ENCODE peak calls at places on chromosomes 7 and 10, in eight cellular contexts. R, N, C, W, L, Y, B and I are unnamed samples. For H3K4me1, the result is how much of the 10 kb centered on the place peaks cover.

GRCh38 chr7:42831051-42831952 is 80.6 kb downstream of the C7orf25 start:
- DNase-seq in R (no peak), N (no peak), C (peak), W (no peak), L (peak), Y (peak), B (peak), I (peak)

GRCh38 chr10:12308976-12309375 is 40.4 kb upstream of the CAMK1D start:
- DNase-seq in R (no peak), N (no peak), C (no peak), W (no peak), L (no peak), Y (no peak), B (no peak), I (no peak)

GRCh38 chr10:6018422-6018821 is 41.1 kb upstream of the IL15RA start:
- DNase-seq in R (no peak), N (no peak), C (no peak), W (no peak), L (no peak), Y (no peak), B (no peak), I (no peak)

GRCh38 chr7:78173192-78173591 is 374.6 kb downstream of the PHTF2 start:
- DNase-seq in R (no peak), N (no peak), C (no peak), W (no peak), L (no peak), Y (no peak), B (no peak), I (no peak)

GRCh38 chr10:3887885-3888476 is 103.0 kb upstream of the KLF6 start:
- DNase-seq in R (peak), N (no peak), C (peak), W (peak), L (peak), Y (peak), B (no peak), I (peak)

GRCh38 chr10:126240483-126240882 is 147.8 kb downstream of the ADAM12 start:
- DNase-seq in R (no peak), N (no peak), C (peak), W (no peak), L (no peak), Y (no peak), B (no peak), I (no peak)

GRCh38 chr10:78513330-78513729 is 479.7 kb downstream of the RPS24 start:
- DNase-seq in R (no peak), N (no peak), C (no peak), W (no peak), L (no peak), Y (no peak), B (no peak), I (peak)

GRCh38 chr10:130664526-130664925 is 528.3 kb downstream of the GLRX3 start:
- DNase-seq in R (no peak), N (no peak), C (no peak), W (no peak), L (no peak), Y (no peak), B (no peak), I (no peak)

GRCh38 chr10:62426086-62426485 is 51.9 kb downstream of the ZNF365 start:
- DNase-seq in R (no peak), N (no peak), C (no peak), W (peak), L (no peak), Y (no peak), B (peak), I (peak)

GRCh38 chr7:117210366-117210765 is 112.5 kb downstream of the WNT2 start:
- DNase-seq in R (no peak), N (no peak), C (no peak), W (no peak), L (no peak), Y (no peak), B (no peak), I (no peak)

GRCh38 chr10:79316671-79317431 is 30.4 kb upstream of the PPIF start:
- DNase-seq in R (no peak), N (no peak), C (no peak), W (no peak), L (no peak), Y (no peak), B (no peak), I (no peak)

GRCh38 chr10:114223066-114223465 is 16.0 kb upstream of the VWA2 start:
- DNase-seq in R (no peak), N (no peak), C (no peak), W (no peak), L (no peak), Y (no peak), B (no peak), I (no peak)

GRCh38 chr10:4825868-4826787 is at the start of gene AKR1E2:
- DNase-seq in R (peak), N (peak), C (peak), W (peak), L (peak), Y (peak), B (peak), I (peak)

GRCh38 chr10:70255329-70256299 is 22.4 kb upstream of the PPA1 start:
- DNase-seq in R (peak), N (peak), C (no peak), W (no peak), L (peak), Y (no peak), B (peak), I (peak)

GRCh38 chr7:86667732-86668131 is 24.0 kb downstream of the GRM3 start:
- DNase-seq in R (no peak), N (no peak), C (peak), W (no peak), L (no peak), Y (no peak), B (peak), I (no peak)

GRCh38 chr10:126564297-126564888 is 106.1 kb downstream of the C10orf90 start:
- DNase-seq in R (no peak), N (no peak), C (no peak), W (no peak), L (no peak), Y (no peak), B (no peak), I (no peak)

GRCh38 chr7:101747758-101748345 is 69.6 kb upstream of the CUX1 start:
- DNase-seq in R (no peak), N (no peak), C (peak), W (no peak), L (no peak), Y (no peak), B (no peak), I (no peak)

GRCh38 chr7:82567841-82568240 is 124.3 kb upstream of the CACNA2D1 start:
- DNase-seq in R (no peak), N (no peak), C (no peak), W (no peak), L (no peak), Y (no peak), B (no peak), I (no peak)

GRCh38 chr10:77162697-77163096 is 474.9 kb downstream of the KCNMA1 start:
- DNase-seq in R (no peak), N (no peak), C (no peak), W (no peak), L (no peak), Y (no peak), B (no peak), I (no peak)

GRCh38 chr7:30911133-30911532 is 520 bp upstream of the AQP1 start:
- DNase-seq in R (no peak), N (no peak), C (no peak), W (no peak), L (no peak), Y (peak), B (no peak), I (no peak)

GRCh38 chr7:47552631-47553030 is 29.3 kb downstream of the TNS3 start:
- DNase-seq in R (no peak), N (no peak), C (no peak), W (no peak), L (no peak), Y (no peak), B (no peak), I (no peak)

GRCh38 chr10:82742901-82743300 is 867.9 kb downstream of the NRG3 start:
- DNase-seq in R (no peak), N (no peak), C (peak), W (no peak), L (no peak), Y (no peak), B (no peak), I (no peak)

GRCh38 chr10:25441270-25441669 is 266.5 kb downstream of the GPR158 start:
- DNase-seq in R (no peak), N (no peak), C (no peak), W (no peak), L (no peak), Y (no peak), B (no peak), I (no peak)

GRCh38 chr7:130154501-130155317 is 50.5 kb downstream of the TMEM209 start:
- DNase-seq in R (no peak), N (no peak), C (peak), W (no peak), L (no peak), Y (no peak), B (no peak), I (no peak)

GRCh38 chr10:16828114-16828568 is 10.9 kb upstream of the RSU1 start:
- DNase-seq in R (peak), N (peak), C (peak), W (peak), L (peak), Y (peak), B (peak), I (peak)

GRCh38 chr7:27303021-27303420 is 60.4 kb downstream of the EVX1 start:
- DNase-seq in R (no peak), N (no peak), C (no peak), W (no peak), L (peak), Y (peak), B (no peak), I (no peak)

GRCh38 chr10:77173615-77174461 is 463.8 kb downstream of the KCNMA1 start:
- DNase-seq in R (peak), N (peak), C (peak), W (peak), L (peak), Y (peak), B (peak), I (peak)

GRCh38 chr10:20596911-20597310 is 300.2 kb downstream of the NEBL start:
- DNase-seq in R (no peak), N (no peak), C (peak), W (no peak), L (no peak), Y (no peak), B (no peak), I (no peak)

GRCh38 chr10:125283191-125283590 is 122.8 kb upstream of the CTBP2 start:
- DNase-seq in R (no peak), N (no peak), C (peak), W (no peak), L (no peak), Y (no peak), B (no peak), I (no peak)

GRCh38 chr7:104963991-104964385 is 50.0 kb upstream of the KMT2E start:
- DNase-seq in R (peak), N (no peak), C (no peak), W (no peak), L (no peak), Y (no peak), B (no peak), I (no peak)

GRCh38 chr10:110864662-110865140 is 7.0 kb upstream of the PDCD4 start:
- DNase-seq in R (no peak), N (peak), C (no peak), W (no peak), L (no peak), Y (no peak), B (no peak), I (no peak)

GRCh38 chr10:7123719-7124118 is 287.1 kb downstream of the SFMBT2 start:
- DNase-seq in R (no peak), N (no peak), C (no peak), W (no peak), L (no peak), Y (no peak), B (no peak), I (no peak)

GRCh38 chr7:158774916-158775315 is 54.4 kb downstream of the ESYT2 start:
- DNase-seq in R (no peak), N (no peak), C (no peak), W (no peak), L (no peak), Y (no peak), B (no peak), I (no peak)

GRCh38 chr10:50585921-50586739 is 37.6 kb downstream of the SGMS1 start:
- DNase-seq in R (no peak), N (no peak), C (no peak), W (peak), L (no peak), Y (no peak), B (peak), I (peak)
- H3K4me1 ChIP-seq in R (under half), N (under half), C (under half), W (under half), L (under half), Y (under half), B (under half), I (under half)

GRCh38 chr10:34618611-34619010 is 196.5 kb downstream of the PARD3 start:
- DNase-seq in R (no peak), N (no peak), C (no peak), W (no peak), L (no peak), Y (no peak), B (no peak), I (no peak)
- H3K4me1 ChIP-seq in R (under half), N (under half), C (under half), W (under half), L (under half), Y (under half), B (under half), I (under half)

DNA sequence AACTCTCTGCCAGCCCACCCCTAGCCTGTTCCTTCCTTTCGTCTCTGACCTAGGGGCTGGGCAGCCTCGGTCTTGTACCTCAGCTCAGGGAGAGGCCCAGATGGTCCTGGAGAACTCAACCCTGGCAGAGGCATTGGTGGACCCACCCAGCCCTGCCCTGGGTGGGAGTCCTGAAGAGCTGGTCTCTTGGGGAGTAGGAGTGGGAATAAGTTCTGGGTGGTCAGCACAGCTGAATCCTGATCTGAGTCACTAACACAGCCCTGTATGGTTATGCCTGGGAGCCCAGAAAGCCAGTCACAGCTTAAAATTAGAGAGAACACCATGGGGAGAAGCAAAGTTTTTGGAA is 84.0 kb downstream of the SORBS1 start:
- DNase-seq in R (no peak), N (no peak), C (no peak), W (no peak), L (no peak), Y (no peak), B (no peak), I (no peak)
- H3K4me1 ChIP-seq in R (under half), N (under half), C (under half), W (under half), L (under half), Y (under half), B (under half), I (under half)

DNA sequence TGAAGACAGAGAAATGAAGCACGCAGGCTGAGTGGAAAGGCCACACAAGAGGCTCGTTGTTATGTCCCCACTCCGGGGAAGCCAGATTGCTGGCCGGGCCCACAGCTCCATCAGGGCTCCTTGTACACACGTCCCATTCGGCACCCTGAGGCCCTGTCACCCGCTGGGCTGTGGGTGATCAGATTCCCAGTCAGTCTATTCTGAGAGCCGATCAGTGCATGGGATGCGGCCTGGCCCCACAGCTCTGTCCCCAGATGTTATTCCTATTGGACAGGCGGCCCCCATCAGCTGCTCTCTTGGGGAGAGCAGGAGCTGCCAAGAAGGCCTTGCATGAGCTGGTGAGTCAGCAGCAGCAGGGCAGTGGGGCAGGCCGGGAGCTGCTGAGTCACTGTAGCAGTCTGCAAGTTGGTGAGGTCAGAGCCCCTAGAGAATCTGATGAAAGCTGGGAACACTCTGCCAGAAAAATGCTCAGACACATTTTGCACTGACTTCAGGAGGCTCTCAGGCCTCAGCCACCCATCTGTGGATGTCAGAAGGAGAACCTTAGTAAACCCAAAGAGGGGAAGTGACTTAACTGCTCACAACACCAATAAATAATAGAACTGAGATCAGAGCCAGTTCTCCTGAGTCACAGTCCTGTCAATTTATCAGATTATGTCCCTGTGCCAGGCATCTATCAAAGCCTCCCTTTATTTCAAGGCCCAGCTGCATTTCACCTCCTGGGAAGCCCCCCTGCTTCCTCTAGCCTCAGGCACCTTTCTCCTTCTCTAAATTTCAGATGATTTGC is 9.4 kb upstream of the PSAP start:
- DNase-seq in R (peak), N (no peak), C (peak), W (peak), L (peak), Y (peak), B (peak), I (peak)
- H3K4me1 ChIP-seq in R (under half), N (under half), C (under half), W (half or more), L (under half), Y (under half), B (under half), I (half or more)

DNA sequence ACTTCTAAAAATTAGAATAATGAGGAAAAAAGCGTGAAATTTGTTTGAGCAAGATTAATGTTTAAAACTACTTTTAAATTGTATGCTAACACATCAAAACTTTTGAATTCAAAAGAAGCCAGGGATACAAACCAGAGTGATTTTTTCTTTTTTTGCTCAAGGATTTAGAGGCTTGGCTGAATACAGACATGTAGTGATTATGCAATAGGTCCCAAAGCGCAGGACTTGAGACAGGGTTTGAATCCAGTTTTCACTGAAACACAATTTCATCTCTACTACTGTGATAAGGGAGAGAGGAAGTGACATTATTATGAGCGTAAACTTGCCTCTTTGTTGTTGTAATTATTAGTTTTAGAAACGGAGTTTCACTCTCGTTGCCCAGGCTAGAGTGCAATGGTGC is 207.3 kb downstream of the ZNF33B start:
- DNase-seq in R (no peak), N (no peak), C (no peak), W (no peak), L (no peak), Y (no peak), B (no peak), I (no peak)
- H3K4me1 ChIP-seq in R (under half), N (under half), C (under half), W (under half), L (under half), Y (under half), B (under half), I (under half)

GRCh38 chr10:119273413-119273812 is 66.0 kb downstream of the GRK5 start:
- DNase-seq in R (no peak), N (no peak), C (no peak), W (no peak), L (no peak), Y (peak), B (no peak), I (no peak)
- H3K4me1 ChIP-seq in R (half or more), N (under half), C (under half), W (under half), L (under half), Y (under half), B (under half), I (under half)

GRCh38 chr10:45313264-45313873 is 2.0 kb downstream of the OR13A1 start:
- DNase-seq in R (no peak), N (no peak), C (no peak), W (no peak), L (no peak), Y (no peak), B (no peak), I (no peak)

GRCh38 chr10:45319702-45320101 is 4.3 kb upstream of the OR13A1 start:
- DNase-seq in R (no peak), N (no peak), C (no peak), W (no peak), L (no peak), Y (no peak), B (no peak), I (no peak)

DNA sequence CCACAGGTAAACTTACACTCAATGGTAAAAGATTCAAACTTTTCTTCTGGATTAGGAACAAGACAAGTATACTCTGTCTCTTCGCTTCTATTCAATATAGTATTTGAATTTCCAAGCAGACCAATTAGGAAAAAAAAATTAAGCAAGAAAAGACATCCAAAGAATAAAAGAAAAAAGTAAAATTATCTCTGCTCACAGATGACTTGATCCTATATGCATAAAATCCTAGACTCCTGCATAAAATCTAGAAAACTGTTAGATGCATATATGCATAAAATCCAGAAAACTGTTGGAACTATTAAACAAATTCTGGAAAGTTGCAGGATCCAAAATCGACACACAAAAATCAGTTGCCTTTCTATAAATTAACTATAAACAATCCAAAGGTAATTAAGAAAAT is at the start of gene OR13A1:
- DNase-seq in R (no peak), N (no peak), C (no peak), W (no peak), L (no peak), Y (no peak), B (no peak), I (no peak)
- H3K4me1 ChIP-seq in R (under half), N (under half), C (under half), W (under half), L (under half), Y (under half), B (under half), I (under half)